ENCODE peak calls at places on chromosomes 7 and 10, in four cellular contexts. D, I, U and A are unnamed samples.

GRCh38 chr10:1747590-1748157 is 10.3 kb upstream of the ADARB2 start:
- DNase-seq in D (no peak), I (no peak), U (no peak), A (no peak)

GRCh38 chr10:128055061-128055868 is 71.0 kb downstream of the MKI67 start:
- DNase-seq in D (no peak), I (no peak), U (no peak), A (no peak)

GRCh38 chr10:6382081-6382480 is 179.3 kb downstream of the PFKFB3 start:
- DNase-seq in D (no peak), I (no peak), U (no peak), A (no peak)

GRCh38 chr7:28032738-28033380 is 147.7 kb downstream of the JAZF1 start:
- DNase-seq in D (peak), I (no peak), U (no peak), A (no peak)

GRCh38 chr10:93406367-93407145 is 75.6 kb downstream of the MYOF start:
- DNase-seq in D (no peak), I (no peak), U (no peak), A (no peak)

GRCh38 chr10:101330236-101331225 is 23.4 kb upstream of the BTRC start:
- DNase-seq in D (no peak), I (no peak), U (no peak), A (no peak)

GRCh38 chr7:143300959-143301617 is 12.9 kb downstream of the CASP2 start:
- DNase-seq in D (no peak), I (no peak), U (no peak), A (no peak)

GRCh38 chr10:31133628-31134302 is 102.1 kb upstream of the ZNF438 start:
- DNase-seq in D (peak), I (peak), U (no peak), A (peak)

GRCh38 chr10:125911990-125912389 is 15.6 kb downstream of the FANK1 start:
- DNase-seq in D (no peak), I (no peak), U (peak), A (no peak)

GRCh38 chr10:103752680-103753248 is 102.6 kb downstream of the SH3PXD2A start:
- DNase-seq in D (peak), I (peak), U (peak), A (no peak)

GRCh38 chr10:73788864-73789658 is 3.7 kb downstream of the ZSWIM8 start:
- DNase-seq in D (no peak), I (no peak), U (no peak), A (no peak)

GRCh38 chr10:73786512-73786885 is 1.1 kb downstream of the ZSWIM8 start:
- DNase-seq in D (no peak), I (no peak), U (no peak), A (no peak)

GRCh38 chr10:73782749-73783085 is 869 bp downstream of the CHCHD1 start:
- DNase-seq in D (no peak), I (no peak), U (no peak), A (no peak)

GRCh38 chr10:73785221-73785720 is at the start of gene ZSWIM8:
- DNase-seq in D (peak), I (peak), U (peak), A (peak)

GRCh38 chr10:73785721-73786511 is 510 bp downstream of the ZSWIM8 start:
- DNase-seq in D (peak), I (peak), U (no peak), A (no peak)
- TF ChIP-seq ELF4 in D (no peak), I (no peak), U (no peak), A (no peak)

GRCh38 chr7:36663481-36663880 is 60.8 kb downstream of the AOAH start:
- DNase-seq in D (no peak), I (no peak), U (no peak), A (no peak)

GRCh38 chr7:36659638-36660341 is 64.5 kb downstream of the AOAH start:
- DNase-seq in D (no peak), I (no peak), U (no peak), A (no peak)

GRCh38 chr7:36657031-36657660 is 67.1 kb downstream of the AOAH start:
- DNase-seq in D (no peak), I (no peak), U (no peak), A (no peak)

GRCh38 chr7:36661135-36661840 is 63.0 kb downstream of the AOAH start:
- DNase-seq in D (no peak), I (no peak), U (no peak), A (no peak)

GRCh38 chr7:36658603-36659516 is 65.4 kb downstream of the AOAH start:
- DNase-seq in D (no peak), I (no peak), U (peak), A (no peak)
- TF ChIP-seq ELF4 in D (no peak), I (no peak), U (no peak), A (no peak)

GRCh38 chr10:50622497-50623298 is 1.1 kb downstream of the SGMS1 start:
- DNase-seq in D (peak), I (peak), U (no peak), A (peak)
- TF ChIP-seq ELF4 in D (no peak), I (no peak), U (no peak), A (no peak)

DNA sequence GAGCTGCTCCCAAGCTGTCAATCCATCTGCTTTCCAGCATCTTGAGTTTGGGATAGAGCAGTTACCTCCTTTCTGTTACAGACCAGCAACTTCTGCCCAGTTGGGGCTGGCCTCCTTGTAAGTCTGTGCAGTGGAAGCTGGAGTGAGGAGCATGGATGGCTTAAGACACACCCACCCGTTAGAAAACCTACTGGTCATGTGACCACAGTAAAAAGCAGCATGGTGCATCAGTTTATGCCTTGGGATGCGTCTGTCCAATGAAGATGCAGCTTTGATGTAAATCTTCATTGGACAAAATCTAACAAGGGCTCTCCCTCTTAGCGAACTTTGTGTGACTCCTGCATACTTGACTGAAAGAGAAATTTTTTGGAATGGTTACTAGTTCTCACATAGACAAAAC is 453.5 kb downstream of the TYW1 start:
- DNase-seq in D (no peak), I (no peak), U (no peak), A (no peak)
- TF ChIP-seq ELF4 in D (no peak), I (no peak), U (no peak), A (no peak)

GRCh38 chr10:117132751-117133231 is 5.3 kb downstream of the VAX1 start:
- DNase-seq in D (peak), I (no peak), U (no peak), A (no peak)

GRCh38 chr10:117134084-117135025 is 3.7 kb downstream of the VAX1 start:
- DNase-seq in D (peak), I (no peak), U (no peak), A (no peak)

GRCh38 chr10:117131390-117132327 is 6.4 kb downstream of the VAX1 start:
- DNase-seq in D (peak), I (no peak), U (no peak), A (no peak)

GRCh38 chr10:117135026-117135372 is 3.1 kb downstream of the VAX1 start:
- DNase-seq in D (no peak), I (no peak), U (no peak), A (no peak)

GRCh38 chr10:117133273-117134083 is 4.6 kb downstream of the VAX1 start:
- DNase-seq in D (peak), I (no peak), U (no peak), A (no peak)
- TF ChIP-seq ELF4 in D (no peak), I (no peak), U (no peak), A (no peak)

DNA sequence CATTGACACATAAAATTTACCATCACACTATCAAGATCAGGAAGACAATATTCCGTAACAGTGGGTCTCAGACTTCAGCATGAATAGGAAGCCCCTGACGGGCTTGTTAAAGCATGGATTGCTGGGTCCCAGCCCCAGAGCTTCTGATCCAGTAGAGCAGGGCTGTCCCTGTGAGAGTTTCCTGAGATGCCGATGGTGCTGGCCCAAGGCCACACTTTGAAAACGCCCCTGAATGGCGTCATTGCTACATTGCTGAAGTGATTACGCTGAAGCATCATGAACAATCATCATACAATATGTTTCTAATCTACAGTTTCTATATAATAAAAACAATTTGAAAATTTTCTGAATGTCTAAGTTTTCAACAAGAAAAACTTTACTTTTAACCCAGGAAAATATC is 38.0 kb upstream of the TMEM72 start:
- DNase-seq in D (no peak), I (no peak), U (no peak), A (no peak)
- TF ChIP-seq ELF4 in D (no peak), I (no peak), U (no peak), A (no peak)

DNA sequence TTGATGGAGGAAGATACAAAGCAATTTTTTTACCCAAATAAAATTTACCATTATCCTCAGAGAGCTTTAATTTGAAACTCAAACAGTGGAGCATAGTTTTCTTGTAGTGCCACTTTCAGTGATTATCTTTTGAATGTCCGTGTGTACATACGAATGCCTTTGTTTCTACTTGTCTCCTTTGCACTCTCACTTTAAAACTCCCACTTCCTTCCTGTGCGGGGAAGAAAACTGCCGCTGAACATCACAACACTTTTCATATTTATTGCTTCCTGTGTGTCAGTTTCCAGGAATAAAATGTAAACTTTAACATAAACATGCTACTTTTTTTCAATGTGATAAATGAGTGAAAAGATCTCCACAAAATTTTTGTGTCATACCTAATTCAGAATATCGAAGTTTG is 102.4 kb downstream of the SEMA3A start:
- DNase-seq in D (no peak), I (no peak), U (no peak), A (no peak)
- TF ChIP-seq ELF4 in D (no peak), I (no peak), U (no peak), A (no peak)

DNA sequence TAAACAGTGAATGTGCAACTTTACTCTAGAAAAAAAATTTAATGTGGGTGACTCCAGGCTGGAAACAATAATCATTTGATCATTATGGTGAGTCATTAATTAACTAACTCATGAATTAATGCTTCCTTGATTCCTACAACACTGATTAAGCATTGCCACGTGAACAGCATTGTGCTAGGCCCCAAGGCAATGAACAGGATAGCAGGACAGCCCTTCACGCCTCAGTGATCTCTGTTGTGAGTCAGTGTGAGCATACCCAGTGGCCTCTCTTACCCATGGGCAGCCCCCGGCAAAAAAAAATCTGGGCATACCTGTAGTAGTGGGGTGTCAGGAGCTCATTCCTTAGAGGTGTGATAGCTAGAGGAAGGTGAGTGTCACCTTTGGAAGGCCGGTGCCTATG is 76.0 kb downstream of the DENND2A start:
- DNase-seq in D (no peak), I (no peak), U (no peak), A (no peak)
- TF ChIP-seq ELF4 in D (no peak), I (no peak), U (no peak), A (no peak)

GRCh38 chr10:76581685-76582084 is 1055.9 kb downstream of the KCNMA1 start:
- DNase-seq in D (no peak), I (no peak), U (no peak), A (no peak)

GRCh38 chr10:76582536-76582935 is 1055.1 kb downstream of the KCNMA1 start:
- DNase-seq in D (no peak), I (no peak), U (no peak), A (no peak)

GRCh38 chr10:76583711-76584161 is 1053.9 kb downstream of the KCNMA1 start:
- DNase-seq in D (no peak), I (no peak), U (no peak), A (no peak)
- TF ChIP-seq ELF4 in D (no peak), I (no peak), U (no peak), A (no peak)

DNA sequence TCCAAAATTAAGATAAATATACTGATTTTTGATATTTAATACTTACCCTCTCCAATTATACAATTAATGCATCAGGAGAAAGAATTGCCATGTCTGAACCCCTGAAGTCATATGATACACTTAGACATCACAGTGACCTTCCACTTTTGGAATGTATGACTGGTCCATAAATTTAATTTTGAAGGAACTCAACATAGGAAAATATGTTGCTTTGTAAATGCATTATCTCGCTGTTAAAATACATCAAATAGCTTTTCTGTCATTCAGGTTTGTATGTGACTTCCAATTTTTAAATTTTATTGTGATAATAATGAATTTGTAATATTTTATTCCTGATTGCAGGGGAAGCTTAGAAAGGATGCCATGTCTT is 631.9 kb upstream of the ANKRD30A start:
- DNase-seq in D (no peak), I (no peak), U (no peak), A (no peak)
- TF ChIP-seq ELF4 in D (no peak), I (no peak), U (no peak), A (no peak)